ENCODE peak calls at places on chromosomes 2 and 18, in ten cellular contexts. M, F, V, S, L, Y, U, X, H and G are unnamed samples.

GRCh38 chr2:42653908-42654445 is 85.5 kb downstream of the MTA3 start:
- DNase-seq in U (no peak), V (no peak), M (no peak), F (no peak), X (no peak), H (no peak), S (no peak), L (no peak), Y (no peak), G (no peak)

GRCh38 chr2:237873961-237874551 is 14.6 kb downstream of the RAMP1 start:
- DNase-seq in Y (no peak), L (no peak), V (no peak), S (no peak), F (no peak), H (no peak), M (peak), U (peak), X (no peak), G (no peak)

GRCh38 chr2:218465987-218466633 is 47.2 kb downstream of the VIL1 start:
- DNase-seq in L (no peak), Y (no peak), X (peak), V (peak), F (no peak), U (no peak), H (no peak), S (no peak), M (no peak), G (no peak)

GRCh38 chr2:33441235-33441810 is 35.1 kb upstream of the RASGRP3 start:
- DNase-seq in X (no peak), F (no peak), L (peak), S (peak), H (peak), V (peak), U (no peak), Y (no peak), M (peak), G (peak)

GRCh38 chr2:226334981-226335720 is 464.5 kb downstream of the IRS1 start:
- DNase-seq in V (no peak), F (no peak), X (no peak), Y (no peak), S (no peak), H (no peak), M (no peak), U (no peak), L (no peak), G (no peak)

GRCh38 chr2:102844911-102845310 is 83.1 kb downstream of the TMEM182 start:
- DNase-seq in H (no peak), M (no peak), X (no peak), Y (no peak), F (no peak), S (no peak), V (no peak), L (no peak), U (no peak), G (no peak)

GRCh38 chr18:56576826-56577573 is 61.4 kb downstream of the TXNL1 start:
- DNase-seq in S (no peak), X (no peak), H (peak), U (no peak), L (no peak), F (no peak), Y (no peak), V (peak), M (no peak), G (peak)

GRCh38 chr2:53087282-53087882 is 680.2 kb upstream of the CHAC2 start:
- DNase-seq in X (no peak), V (peak), U (no peak), L (no peak), H (no peak), Y (no peak), S (no peak), M (no peak), F (no peak), G (no peak)

GRCh38 chr2:237724811-237725478 is 73.6 kb upstream of the RBM44 start:
- DNase-seq in F (no peak), Y (no peak), V (no peak), M (no peak), S (no peak), H (no peak), X (no peak), L (peak), U (no peak), G (no peak)

GRCh38 chr2:218032336-218033171 is 29.8 kb upstream of the TNS1 start:
- DNase-seq in V (no peak), Y (no peak), S (no peak), F (no peak), U (no peak), L (peak), H (no peak), X (no peak), M (peak), G (no peak)

GRCh38 chr2:160478660-160479059 is 14.9 kb downstream of the RBMS1 start:
- DNase-seq in H (no peak), M (no peak), S (no peak), U (no peak), X (no peak), V (no peak), Y (no peak), F (no peak), L (peak), G (no peak)

GRCh38 chr2:215870088-215870490 is 143.3 kb downstream of the MREG start:
- DNase-seq in X (no peak), S (no peak), U (no peak), F (no peak), Y (no peak), H (peak), V (no peak), L (no peak), M (no peak), G (peak)

GRCh38 chr2:150358468-150358807 is 129.0 kb downstream of the RND3 start:
- DNase-seq in U (no peak), V (no peak), S (no peak), L (no peak), Y (no peak), M (no peak), F (no peak), X (no peak), H (no peak), G (no peak)

GRCh38 chr2:60570281-60570680 is 16.8 kb upstream of the BCL11A start:
- DNase-seq in H (no peak), F (no peak), Y (no peak), X (no peak), L (no peak), S (no peak), M (no peak), V (no peak), U (no peak), G (no peak)

GRCh38 chr2:28185153-28185552 is 207.5 kb upstream of the FOSL2 start:
- DNase-seq in S (no peak), L (no peak), U (no peak), H (no peak), X (no peak), M (no peak), Y (no peak), F (no peak), V (no peak), G (no peak)

GRCh38 chr18:63291278-63291677 is 28.3 kb downstream of the BCL2 start:
- DNase-seq in V (no peak), U (no peak), M (no peak), F (no peak), L (no peak), S (no peak), X (peak), Y (no peak), H (no peak), G (no peak)

GRCh38 chr2:237298323-237299118 is 115.4 kb downstream of the COL6A3 start:
- DNase-seq in H (no peak), V (peak), S (no peak), M (peak), X (no peak), F (no peak), Y (no peak), U (peak), L (no peak), G (no peak)

GRCh38 chr18:35939166-35939565 is 33.3 kb upstream of the RMP24 start:
- DNase-seq in Y (no peak), H (no peak), S (no peak), X (no peak), U (no peak), V (no peak), F (no peak), M (no peak), L (no peak), G (no peak)

GRCh38 chr18:32289480-32290075 is 99.7 kb downstream of the MEP1B start:
- DNase-seq in U (no peak), S (no peak), F (no peak), M (peak), X (peak), L (peak), Y (no peak), H (peak), V (peak), G (no peak)

GRCh38 chr2:42141687-42142475 is 27.3 kb upstream of the EML4 start:
- DNase-seq in M (peak), X (peak), L (no peak), V (peak), S (no peak), Y (no peak), H (peak), U (peak), F (no peak), G (peak)

GRCh38 chr2:80311304-80311703 is 6.8 kb upstream of the LRRTM1 start:
- DNase-seq in S (no peak), L (no peak), X (no peak), F (no peak), M (no peak), Y (no peak), H (no peak), V (no peak), U (no peak), G (no peak)

GRCh38 chr18:80246656-80247402 is 485 bp downstream of the PARD6G start:
- DNase-seq in V (no peak), S (no peak), X (no peak), L (peak), Y (no peak), H (no peak), F (no peak), U (peak), M (peak), G (peak)

GRCh38 chr18:52766002-52766540 is 426.1 kb downstream of the DCC start:
- DNase-seq in Y (no peak), V (no peak), H (no peak), X (no peak), U (no peak), M (no peak), S (no peak), L (no peak), F (no peak), G (no peak)

GRCh38 chr2:26561918-26562810 is 79.0 kb downstream of the CIB4 start:
- DNase-seq in V (no peak), S (no peak), F (no peak), H (no peak), X (no peak), U (peak), Y (no peak), L (peak), M (no peak), G (peak)

GRCh38 chr2:202249521-202249850 is 11.1 kb upstream of the SUMO1 start:
- DNase-seq in H (no peak), S (no peak), Y (no peak), X (no peak), F (no peak), M (no peak), L (no peak), U (no peak), V (peak), G (no peak)

GRCh38 chr2:20436716-20437470 is 10.0 kb upstream of the RHOB start:
- DNase-seq in U (no peak), X (no peak), V (no peak), S (no peak), Y (no peak), M (peak), L (no peak), H (no peak), F (no peak), G (no peak)

GRCh38 chr2:28004086-28004485 is 113.6 kb downstream of the BABAM2 start:
- DNase-seq in U (no peak), S (no peak), L (no peak), H (peak), Y (no peak), V (peak), M (no peak), F (peak), X (no peak), G (no peak)

GRCh38 chr2:181047829-181048228 is 67.4 kb downstream of the UBE2E3 start:
- DNase-seq in S (no peak), L (no peak), X (no peak), V (no peak), F (no peak), U (no peak), M (no peak), Y (no peak), H (no peak), G (no peak)

GRCh38 chr2:109475531-109476210 is 138.1 kb downstream of the SEPTIN10 start:
- DNase-seq in M (no peak), U (no peak), L (no peak), Y (no peak), X (no peak), F (no peak), H (no peak), V (peak), S (no peak), G (no peak)

GRCh38 chr2:56671973-56672569 is 488.3 kb downstream of the CCDC85A start:
- DNase-seq in F (no peak), V (no peak), Y (no peak), U (no peak), S (no peak), H (peak), M (no peak), L (no peak), X (no peak), G (no peak)

GRCh38 chr2:216478151-216478550 is 20.5 kb upstream of the RPL37A start:
- DNase-seq in Y (no peak), H (peak), U (no peak), V (peak), S (no peak), L (no peak), X (no peak), F (no peak), M (peak), G (no peak)

GRCh38 chr2:219215871-219216536 is 2.8 kb downstream of the ABCB6 start:
- DNase-seq in S (no peak), V (no peak), X (no peak), H (no peak), Y (no peak), M (no peak), U (no peak), F (no peak), L (no peak), G (no peak)